ENCODE peak calls at places on chromosomes 6 and 20, in six cellular contexts. O is GM23338, P is PC-3, R is hepatocyte, F is astrocyte, Q is fibroblast of lung. W is an unnamed sample.

GRCh38 chr6:150541587-150541986 is 58.1 kb upstream of the PLEKHG1 start:
- DNase-seq in Q (peak; percentile 5), R (no peak), F (no peak), O (no peak), P (no peak), W (no peak)

GRCh38 chr6:98839788-98840361 is 5.5 kb downstream of the POU3F2 start:
- DNase-seq in R (peak; percentile 37), F (peak; percentile 79), P (peak; percentile 41), O (peak; percentile 60), Q (peak; percentile 30), W (no peak)

GRCh38 chr6:125951323-125951722 is 5.2 kb upstream of the HINT3 start:
- DNase-seq in Q (no peak), O (no peak), P (no peak), R (no peak), F (no peak), W (no peak)

GRCh38 chr6:72861059-72861458 is 239.2 kb downstream of the KCNQ5 start:
- DNase-seq in P (no peak), O (no peak), R (no peak), F (peak; percentile 47), Q (no peak), W (peak; percentile 22)

GRCh38 chr6:46378882-46379405 is 112.3 kb downstream of the RCAN2 start:
- DNase-seq in Q (no peak), O (no peak), P (no peak), R (no peak), F (no peak), W (no peak)

GRCh38 chr20:46823271-46823747 is 71.3 kb upstream of the EYA2 start:
- DNase-seq in O (no peak), R (peak; percentile 66), P (no peak), Q (peak; percentile 12), F (no peak), W (no peak)

GRCh38 chr6:148422085-148422484 is 79.4 kb downstream of the SASH1 start:
- DNase-seq in O (no peak), Q (no peak), F (no peak), P (no peak), R (no peak), W (no peak)

GRCh38 chr20:48295445-48295903 is 510.2 kb upstream of the SULF2 start:
- DNase-seq in R (peak; percentile 75), Q (peak; percentile 87), O (peak; percentile 90), F (peak; percentile 98), P (peak; percentile 98), W (peak; percentile 91)

GRCh38 chr20:24670981-24671380 is 201.6 kb downstream of the SYNDIG1 start:
- DNase-seq in R (no peak), F (no peak), Q (no peak), O (no peak), P (no peak), W (no peak)

GRCh38 chr20:29762620-29763019 is 1494.8 kb upstream of the DEFB115 start:
- DNase-seq in O (no peak), F (no peak), R (no peak), P (no peak), Q (no peak), W (no peak)

GRCh38 chr6:169890049-169890448 is 138.6 kb downstream of the ERMARD start:
- DNase-seq in R (peak; percentile 32), O (no peak), Q (no peak), F (no peak), P (no peak), W (no peak)

GRCh38 chr20:31835977-31836852 is 9.2 kb downstream of the FOXS1 start:
- DNase-seq in O (no peak), R (peak; percentile 84), F (peak; percentile 91), P (peak; percentile 94), Q (peak; percentile 89), W (peak; percentile 97)

GRCh38 chr6:134826889-134827737 is 122.8 kb downstream of the ALDH8A1 start:
- DNase-seq in O (no peak), P (peak; percentile 68), F (peak; percentile 100), R (no peak), Q (peak; percentile 96), W (peak; percentile 97)

GRCh38 chr6:1770435-1770843 is 160.7 kb downstream of the FOXC1 start:
- DNase-seq in O (no peak), F (peak; percentile 70), R (no peak), Q (no peak), P (peak; percentile 18), W (peak; percentile 33)

DNA sequence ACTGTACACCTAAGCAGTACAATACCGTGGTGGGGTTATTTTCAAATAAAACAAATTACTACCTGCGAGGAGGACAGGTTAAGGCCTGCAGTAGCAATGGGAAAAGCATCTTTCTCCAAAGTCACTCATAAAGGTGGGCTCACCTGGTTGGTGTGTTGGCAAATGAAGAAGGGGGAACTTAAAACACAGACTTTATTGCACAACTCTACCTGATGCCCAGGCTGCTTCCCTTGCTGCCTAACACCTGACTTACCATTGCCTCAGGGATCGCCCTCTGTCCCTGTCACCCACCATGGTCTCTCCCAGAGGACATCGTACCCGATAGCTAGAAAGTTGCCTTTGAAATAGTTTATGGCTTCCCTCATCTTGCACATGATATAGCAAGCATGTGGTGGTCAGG is 53.6 kb downstream of the GNAS start:
- DNase-seq in O (no peak), F (no peak), Q (no peak), R (no peak), P (no peak), W (no peak)
- H3K79me2 ChIP-seq in O (peaks cover 43% of the 10 kb centered on the region), F (peaks cover 66% of the 10 kb centered on the region), Q (peaks cover 38% of the 10 kb centered on the region), R (peaks cover 64% of the 10 kb centered on the region), P (peaks cover 18% of the 10 kb centered on the region), W (peaks cover 79% of the 10 kb centered on the region)

DNA sequence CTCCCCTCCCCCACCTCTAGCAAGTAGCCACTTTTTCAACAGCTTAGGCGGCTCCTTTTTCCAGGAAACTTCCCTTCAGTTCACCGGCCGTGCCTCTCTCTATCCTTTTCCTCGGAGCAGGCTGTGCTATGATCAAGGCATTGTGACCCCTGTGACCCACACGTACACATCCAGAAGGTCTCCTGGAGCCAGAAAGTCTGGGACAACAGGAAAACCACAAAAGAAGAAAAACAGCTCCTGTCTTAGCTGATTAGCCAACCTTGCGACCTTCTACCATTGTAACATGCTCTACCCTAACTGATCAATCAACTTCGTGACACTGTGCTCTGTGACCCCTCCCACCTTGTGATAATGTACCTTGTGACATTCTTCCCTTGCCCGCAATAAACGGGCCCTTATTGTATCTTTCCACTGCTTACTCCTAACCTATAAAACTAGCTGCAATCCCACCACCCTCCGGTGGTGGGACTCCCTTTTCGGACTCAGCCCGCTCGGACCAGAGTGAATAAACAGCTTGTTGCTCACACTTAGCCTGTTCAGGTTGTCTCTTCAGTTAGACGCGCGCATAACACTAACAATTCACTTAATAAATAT is 24.2 kb downstream of the ZNF311 start:
- DNase-seq in R (peak; percentile 90), F (peak; percentile 71), P (peak; percentile 90), Q (peak; percentile 78), O (peak; percentile 91), W (peak; percentile 90)
- H3K4me3 ChIP-seq in R (peak overlapping the region; percentile 65), F (peak overlapping the region; percentile 99), P (peak overlapping the region; percentile 92), Q (peak overlapping the region; percentile 95), O (peak overlapping the region; percentile 77), W (peak overlapping the region; percentile 90)

GRCh38 chr20:49461894-49462293 is 20.6 kb downstream of the KCNB1 start:
- DNase-seq in Q (no peak), P (no peak), F (no peak), R (no peak), O (no peak), W (no peak)

GRCh38 chr20:49459684-49460083 is 22.8 kb downstream of the KCNB1 start:
- DNase-seq in F (no peak), O (no peak), Q (no peak), P (no peak), R (no peak), W (no peak)

GRCh38 chr20:49457444-49457843 is 25.0 kb downstream of the KCNB1 start:
- DNase-seq in O (no peak), Q (no peak), R (no peak), P (no peak), F (no peak), W (no peak)

GRCh38 chr20:49460131-49460530 is 22.3 kb downstream of the KCNB1 start:
- DNase-seq in O (no peak), P (no peak), Q (no peak), F (no peak), R (no peak), W (no peak)

DNA sequence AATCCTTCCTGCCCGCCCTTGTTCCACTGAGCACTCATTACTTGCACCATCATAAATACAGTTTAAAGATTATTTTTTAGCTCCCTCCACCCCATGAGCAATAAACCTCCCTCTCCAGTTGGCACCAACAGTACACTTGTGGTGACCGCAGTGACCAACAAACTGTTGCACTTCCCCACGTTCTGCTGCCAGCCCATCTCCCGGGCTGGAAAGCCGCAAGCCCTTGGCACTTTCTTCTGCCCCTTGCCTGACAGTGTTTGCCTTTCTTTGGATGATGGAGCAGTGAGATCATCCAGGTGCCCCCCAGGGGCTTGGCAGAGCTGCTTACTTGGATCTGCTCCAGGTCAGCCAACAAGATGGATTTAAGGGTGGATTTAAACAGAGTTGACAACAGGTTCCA is 21.6 kb downstream of the KCNB1 start:
- DNase-seq in P (peak; percentile 100), F (peak; percentile 34), R (no peak), O (no peak), Q (no peak), W (no peak)
- TF ChIP-seq EZH2 in P (no peak), F (no peak), R (no peak), O (no peak), Q (no peak), W (no peak)

GRCh38 chr6:26537160-26537845 is 863 bp upstream of the HMGN4 start:
- DNase-seq in P (peak; percentile 97), Q (peak; percentile 93), R (peak; percentile 95), O (peak; percentile 91), F (peak; percentile 92), W (peak; percentile 95)

GRCh38 chr6:26538572-26538902 is 371 bp downstream of the HMGN4 start:
- DNase-seq in R (no peak), Q (no peak), P (peak; percentile 19), F (no peak), O (peak; percentile 68), W (no peak)

GRCh38 chr6:26537846-26538571 is at the start of gene HMGN4:
- DNase-seq in O (peak; percentile 92), F (peak; percentile 85), Q (peak; percentile 96), R (peak; percentile 93), P (peak; percentile 89), W (peak; percentile 95)

GRCh38 chr6:26536571-26537159 is 1.5 kb upstream of the HMGN4 start:
- DNase-seq in R (peak; percentile 59), P (peak; percentile 19), F (peak; percentile 69), O (peak; percentile 47), Q (peak; percentile 76), W (peak; percentile 72)

DNA sequence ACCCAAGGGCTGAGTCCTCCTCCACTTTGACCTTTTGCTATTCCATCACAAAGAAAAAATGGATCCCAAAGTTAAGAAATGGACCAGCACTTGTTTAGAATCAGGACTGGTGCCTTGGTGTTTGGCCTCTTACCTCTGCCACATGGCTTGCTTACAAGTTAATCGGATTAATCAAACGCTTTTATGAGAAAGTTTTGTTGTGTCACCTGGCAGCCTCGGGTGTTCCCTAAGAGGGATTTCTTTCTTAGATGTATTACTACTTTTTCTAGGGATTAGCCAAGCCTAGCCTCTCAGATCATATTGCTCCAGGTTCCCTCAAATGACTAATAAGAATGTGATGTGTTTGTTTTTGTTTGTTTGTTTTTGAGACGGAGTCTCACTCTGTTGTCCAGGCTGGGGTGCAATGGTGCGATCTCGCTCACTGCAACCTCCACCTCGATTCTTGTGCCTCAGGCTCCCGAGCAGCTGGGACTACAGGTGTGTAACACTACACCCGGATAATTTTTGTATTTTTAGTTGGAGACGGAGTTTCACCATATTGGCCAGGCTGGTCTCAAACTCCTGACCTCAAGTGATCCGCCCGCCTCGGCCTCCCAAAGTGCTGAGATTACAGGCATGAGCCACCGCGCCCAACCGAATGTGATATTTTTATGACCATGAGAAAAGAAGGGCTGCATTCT is 910 bp downstream of the HMGN4 start:
- DNase-seq in F (no peak), R (no peak), P (no peak), Q (no peak), O (no peak), W (peak; percentile 48)
- H3K79me2 ChIP-seq in F (peaks cover 52% of the 10 kb centered on the region), R (peaks cover 40% of the 10 kb centered on the region), P (peaks cover 34% of the 10 kb centered on the region), Q (peaks cover 35% of the 10 kb centered on the region), O (peaks cover 41% of the 10 kb centered on the region), W (peaks cover 58% of the 10 kb centered on the region)

GRCh38 chr20:35616465-35617396 is 1.1 kb downstream of the SPAG4 start:
- DNase-seq in O (peak; percentile 100), Q (peak; percentile 100), P (peak; percentile 91), F (peak; percentile 97), R (peak; percentile 84), W (peak; percentile 93)
- H3K4me3 ChIP-seq in O (peak overlapping the region; percentile 84), Q (peak overlapping the region; percentile 71), P (peak overlapping the region; percentile 77), F (peak overlapping the region; percentile 55), R (no peak overlapping the region), W (peak overlapping the region; percentile 72)